ENCODE peak calls at places on chromosomes 3 and 15, in ten cellular contexts. S is WTC11; V is C1 segment of cervical spinal cord; X is caudate nucleus; P is M059J; G is erythroblast; M is left lung; L is brain microvascular endothelial cell; A is activated CD8-positive, alpha-beta T cell treated with anti-CD3 and anti-CD28 coated beads, Interleukin-2, amount 10 ng/mL, durations not matched to agents 7 days and 5 days; K is LHCN-M2. J is an unnamed sample.

GRCh38 chr3:130850846-130851245 is 43.0 kb upstream of the ATP2C1 start:
- DNase-seq in V (no peak), A (no peak), L (no peak), S (no peak), P (peak; percentile 40), M (no peak), X (no peak), K (no peak), G (peak; percentile 53), J (no peak)

GRCh38 chr3:183233986-183234385 is 19.1 kb upstream of the B3GNT5 start:
- DNase-seq in S (no peak), L (no peak), K (no peak), M (no peak), G (no peak), V (no peak), A (no peak), X (no peak), P (no peak), J (no peak)

GRCh38 chr3:4721511-4721911 is 228.4 kb downstream of the ITPR1 start:
- DNase-seq in L (peak; percentile 92), K (peak; percentile 93), S (no peak), G (no peak), V (no peak), M (no peak), A (no peak), P (peak; percentile 89), X (peak; percentile 12), J (no peak)

GRCh38 chr3:172286554-172287148 is 161.6 kb downstream of the GHSR start:
- DNase-seq in X (no peak), K (no peak), S (no peak), V (no peak), P (no peak), G (no peak), L (no peak), M (no peak), A (no peak), J (no peak)

GRCh38 chr3:197168606-197169005 is 129.8 kb downstream of the DLG1 start:
- DNase-seq in X (no peak), A (no peak), P (peak; percentile 56), M (no peak), V (no peak), K (peak; percentile 42), S (no peak), G (no peak), L (peak; percentile 56), J (no peak)

GRCh38 chr3:41711656-41712055 is 250.2 kb downstream of the ULK4 start:
- DNase-seq in G (no peak), L (peak; percentile 47), P (peak; percentile 55), M (no peak), S (no peak), A (no peak), X (no peak), K (peak; percentile 73), V (no peak), J (no peak)

GRCh38 chr3:23480324-23480704 is 277.2 kb downstream of the UBE2E2 start:
- DNase-seq in A (no peak), L (no peak), K (no peak), P (no peak), X (peak; percentile 83), G (no peak), M (no peak), S (peak; percentile 38), V (peak; percentile 10), J (no peak)

GRCh38 chr3:138398791-138399575 is 35.4 kb upstream of the ESYT3 start:
- DNase-seq in V (no peak), G (no peak), P (no peak), K (no peak), M (no peak), L (no peak), X (no peak), A (no peak), S (no peak), J (no peak)

GRCh38 chr15:45136378-45136764 is 6.6 kb downstream of the DUOX1 start:
- DNase-seq in V (no peak), P (no peak), X (no peak), M (no peak), A (no peak), G (no peak), S (peak; percentile 58), K (no peak), L (no peak), J (peak; percentile 57)

GRCh38 chr15:74725241-74725774 is at the start of gene CYP1A1:
- DNase-seq in P (peak; percentile 27), K (no peak), A (peak; percentile 38), M (no peak), L (no peak), S (peak; percentile 62), G (no peak), V (no peak), X (peak; percentile 8), J (no peak)

GRCh38 chr15:70054366-70054765 is 43.4 kb downstream of the TLE3 start:
- DNase-seq in X (no peak), G (no peak), K (no peak), V (no peak), P (no peak), M (no peak), A (no peak), S (no peak), L (no peak), J (peak; percentile 70)

GRCh38 chr3:131216340-131216739 is 165.2 kb upstream of the NUDT16 start:
- DNase-seq in K (peak; percentile 34), A (no peak), X (no peak), S (no peak), L (no peak), G (no peak), P (peak; percentile 16), V (no peak), M (no peak), J (no peak)

GRCh38 chr15:23561914-23562313 is 3.6 kb upstream of the MKRN3 start:
- DNase-seq in S (no peak), M (no peak), G (no peak), P (no peak), V (no peak), A (no peak), K (no peak), X (no peak), L (no peak), J (no peak)

GRCh38 chr3:160804762-160805161 is 48.7 kb downstream of the PPM1L start:
- DNase-seq in S (no peak), M (peak; percentile 33), X (peak; percentile 11), V (no peak), K (peak; percentile 1), L (peak; percentile 19), G (no peak), A (no peak), P (peak; percentile 40), J (peak; percentile 63)

GRCh38 chr3:43892061-43892460 is 201.3 kb downstream of the ABHD5 start:
- DNase-seq in V (no peak), A (no peak), K (no peak), L (no peak), X (no peak), P (no peak), S (no peak), G (no peak), M (no peak), J (no peak)